ENCODE peak calls at places on chromosomes 1 and 21, in ten cellular contexts. C is activated naive CD8-positive, alpha-beta T cell treated with anti-CD3 and anti-CD28 coated beads for 36 hours; U is Right ventricle myocardium superior; J is endodermal cell; L is HL-60; Q is T-helper 2 cell; T is T-cell; W is mucosa of gallbladder; O is stromal cell of bone marrow; P is sciatic nerve. I is an unnamed sample.

GRCh38 chr1:70990460-70991253 is 57.0 kb downstream of the PTGER3 start:
- DNase-seq in U (no peak), C (no peak), T (no peak), O (no peak), Q (no peak), W (no peak), L (no peak), P (no peak), J (no peak), I (no peak)

GRCh38 chr1:35030338-35031102 is 1.2 kb downstream of the ZMYM6 start:
- DNase-seq in Q (no peak), J (no peak), T (no peak), U (no peak), C (no peak), P (no peak), L (no peak), W (no peak), O (no peak), I (no peak)

GRCh38 chr1:149888999-149889289 is 10.4 kb upstream of the BOLA1 start:
- DNase-seq in O (no peak), T (no peak), W (no peak), L (no peak), Q (no peak), C (no peak), J (no peak), P (peak; percentile 75), U (no peak), I (no peak)

GRCh38 chr1:107019166-107019565 is 37.3 kb upstream of the PRMT6 start:
- DNase-seq in P (no peak), T (no peak), U (no peak), C (no peak), O (no peak), J (no peak), Q (no peak), L (no peak), W (no peak), I (no peak)

GRCh38 chr1:83694449-83694848 is 304.5 kb downstream of the TTLL7 start:
- DNase-seq in C (no peak), Q (no peak), O (no peak), L (no peak), T (no peak), P (no peak), W (no peak), U (no peak), J (peak; percentile 59), I (no peak)

GRCh38 chr1:25555753-25556092 is 12.3 kb downstream of the LDLRAP1 start:
- DNase-seq in U (no peak), O (no peak), C (no peak), L (no peak), T (no peak), Q (no peak), P (no peak), W (no peak), J (no peak), I (no peak)

GRCh38 chr1:227897704-227898438 is 49.9 kb downstream of the WNT9A start:
- DNase-seq in J (peak; percentile 15), W (no peak), U (peak; percentile 19), Q (no peak), L (no peak), T (no peak), P (peak; percentile 50), O (no peak), C (no peak), I (no peak)

GRCh38 chr21:39007532-39007931 is 175.7 kb downstream of the PSMG1 start:
- DNase-seq in O (no peak), Q (no peak), U (no peak), L (no peak), J (no peak), C (no peak), T (no peak), W (no peak), P (no peak), I (no peak)

GRCh38 chr1:221742555-221743415 is 896 bp upstream of the DUSP10 start:
- DNase-seq in J (peak; percentile 93), O (peak; percentile 44), P (peak; percentile 92), W (peak; percentile 85), L (peak; percentile 57), Q (peak; percentile 61), T (peak; percentile 51), U (peak; percentile 96), C (peak; percentile 87), I (no peak)

GRCh38 chr1:91345395-91346005 is 59.1 kb downstream of the HFM1 start:
- DNase-seq in W (no peak), J (no peak), U (no peak), P (no peak), L (no peak), T (no peak), Q (no peak), C (no peak), O (peak; percentile 1), I (no peak)

GRCh38 chr1:110207831-110208230 is 2.3 kb upstream of the KCNC4 start:
- DNase-seq in T (peak; percentile 63), U (peak; percentile 80), L (no peak), C (peak; percentile 76), Q (peak; percentile 41), O (no peak), J (peak; percentile 95), P (peak; percentile 83), W (peak; percentile 64), I (no peak)

GRCh38 chr1:88462481-88463261 is 221.4 kb upstream of the PKN2 start:
- DNase-seq in C (peak; percentile 3), P (peak; percentile 60), J (peak; percentile 84), Q (no peak), W (peak; percentile 12), L (no peak), U (peak; percentile 53), O (peak; percentile 7), T (no peak), I (no peak)

GRCh38 chr1:32606972-32607371 is 43.4 kb downstream of the ZBTB8OS start:
- DNase-seq in U (no peak), T (no peak), L (no peak), Q (no peak), C (no peak), J (no peak), P (no peak), W (no peak), O (no peak), I (no peak)

GRCh38 chr1:6745073-6745472 is 40.2 kb upstream of the CAMTA1 start:
- DNase-seq in P (no peak), Q (no peak), W (no peak), T (no peak), O (no peak), U (no peak), J (no peak), C (peak; percentile 46), L (no peak), I (no peak)

GRCh38 chr1:234107416-234108021 is 203.0 kb downstream of the SLC35F3 start:
- DNase-seq in T (no peak), P (no peak), Q (no peak), C (no peak), J (no peak), L (no peak), U (no peak), O (no peak), W (no peak), I (no peak)

GRCh38 chr1:23799570-23800395 is 771 bp downstream of the GALE start:
- DNase-seq in P (no peak), U (peak; percentile 59), C (peak; percentile 47), O (peak; percentile 31), Q (no peak), W (peak; percentile 88), L (no peak), T (no peak), J (peak; percentile 88), I (no peak)

GRCh38 chr21:41071410-41071809 is 96.5 kb upstream of the BACE2 start:
- DNase-seq in L (no peak), T (no peak), W (no peak), Q (no peak), J (peak; percentile 89), U (no peak), C (no peak), P (no peak), O (no peak), I (no peak)

GRCh38 chr1:118788372-118788955 is 199.7 kb downstream of the TBX15 start:
- DNase-seq in O (peak; percentile 76), T (no peak), C (no peak), U (no peak), W (no peak), L (no peak), P (no peak), J (no peak), Q (no peak), I (peak; percentile 4)

GRCh38 chr1:61743716-61744620 is 1.7 kb downstream of the PATJ start:
- DNase-seq in U (no peak), L (no peak), P (no peak), C (no peak), W (peak; percentile 16), Q (no peak), J (peak; percentile 66), O (no peak), T (no peak), I (no peak)

GRCh38 chr1:42913426-42914091 is 45.1 kb downstream of the SLC2A1 start:
- DNase-seq in P (no peak), Q (no peak), U (no peak), W (peak; percentile 78), C (peak; percentile 50), T (no peak), J (peak; percentile 88), L (no peak), O (peak; percentile 62), I (peak; percentile 37)

GRCh38 chr1:230641346-230641745 is 935 bp upstream of the COG2 start:
- DNase-seq in C (no peak), Q (no peak), P (no peak), U (no peak), T (no peak), O (no peak), J (no peak), L (peak; percentile 43), W (no peak), I (no peak)

GRCh38 chr21:24045775-24046215 is 1561.5 kb downstream of the MRPL39 start:
- DNase-seq in C (peak; percentile 3), T (no peak), U (peak; percentile 86), W (peak; percentile 46), O (peak; percentile 77), Q (no peak), P (peak; percentile 82), J (peak; percentile 45), L (no peak), I (no peak)

GRCh38 chr1:199979071-199979470 is 48.4 kb upstream of the NR5A2 start:
- DNase-seq in J (no peak), L (no peak), W (no peak), O (no peak), C (no peak), T (no peak), Q (no peak), P (no peak), U (no peak), I (no peak)

I was measured in AG09309.